ENCODE peak calls at places on chromosome 7, in ten cellular contexts. W, R, A, H, O, V, K, U, Y and X are unnamed samples.

GRCh38 chr7:4612939-4613841 is 68.9 kb upstream of the FOXK1 start:
- DNase-seq in W (peak), R (peak), A (no peak), H (peak), O (peak), V (no peak), K (no peak), U (peak), Y (no peak), X (no peak)

GRCh38 chr7:112411186-112411795 is 39.0 kb upstream of the IFRD1 start:
- DNase-seq in W (no peak), R (peak), A (no peak), H (peak), O (peak), V (no peak), K (no peak), U (peak), Y (no peak), X (no peak)

GRCh38 chr7:18610331-18610948 is 114.9 kb downstream of the HDAC9 start:
- DNase-seq in W (no peak), R (no peak), A (peak), H (peak), O (no peak), V (no peak), K (peak), U (peak), Y (peak), X (no peak)

GRCh38 chr7:22375359-22376048 is 18.6 kb upstream of the RAPGEF5 start:
- DNase-seq in W (no peak), R (no peak), A (no peak), H (peak), O (no peak), V (no peak), K (no peak), U (no peak), Y (no peak), X (no peak)

GRCh38 chr7:47392241-47392759 is 189.6 kb downstream of the TNS3 start:
- DNase-seq in W (peak), R (peak), A (no peak), H (peak), O (no peak), V (peak), K (peak), U (peak), Y (no peak), X (no peak)

GRCh38 chr7:98569606-98570337 is 47.3 kb upstream of the NPTX2 start:
- DNase-seq in W (peak), R (no peak), A (no peak), H (no peak), O (peak), V (no peak), K (no peak), U (no peak), Y (no peak), X (no peak)

GRCh38 chr7:130037703-130038102 is 13.5 kb downstream of the ZC3HC1 start:
- DNase-seq in W (no peak), R (no peak), A (no peak), H (peak), O (no peak), V (no peak), K (no peak), U (peak), Y (no peak), X (no peak)

GRCh38 chr7:80542398-80542797 is 30.5 kb upstream of the GNAT3 start:
- DNase-seq in W (no peak), R (no peak), A (no peak), H (peak), O (no peak), V (no peak), K (no peak), U (peak), Y (no peak), X (no peak)

GRCh38 chr7:116571037-116571436 is 46.2 kb downstream of the CAV1 start:
- DNase-seq in W (no peak), R (no peak), A (no peak), H (peak), O (no peak), V (no peak), K (no peak), U (peak), Y (no peak), X (no peak)

GRCh38 chr7:369476-369980 is 79.6 kb downstream of the FOXL3 start:
- DNase-seq in W (peak), R (no peak), A (no peak), H (no peak), O (peak), V (peak), K (no peak), U (no peak), Y (no peak), X (no peak)

GRCh38 chr7:135206887-135207738 is 4.2 kb downstream of the WDR91 start:
- DNase-seq in W (no peak), R (no peak), A (no peak), H (no peak), O (no peak), V (no peak), K (no peak), U (no peak), Y (peak), X (no peak)

GRCh38 chr7:69796421-69796820 is 198.1 kb downstream of the AUTS2 start:
- DNase-seq in W (no peak), R (no peak), A (no peak), H (peak), O (no peak), V (no peak), K (no peak), U (no peak), Y (no peak), X (no peak)

GRCh38 chr7:260441-261281 is 29.3 kb upstream of the FOXL3 start:
- DNase-seq in W (no peak), R (no peak), A (no peak), H (no peak), O (peak), V (peak), K (no peak), U (no peak), Y (no peak), X (no peak)

GRCh38 chr7:19567011-19567410 is 141.8 kb downstream of the POLR1F start:
- DNase-seq in W (no peak), R (no peak), A (no peak), H (no peak), O (no peak), V (no peak), K (no peak), U (no peak), Y (no peak), X (no peak)

GRCh38 chr7:95066736-95067530 is 159.5 kb downstream of the PPP1R9A start:
- DNase-seq in W (no peak), R (no peak), A (no peak), H (no peak), O (no peak), V (no peak), K (no peak), U (peak), Y (no peak), X (no peak)

GRCh38 chr7:138814806-138815332 is 16.9 kb upstream of the ATP6V0A4 start:
- DNase-seq in W (no peak), R (no peak), A (no peak), H (no peak), O (no peak), V (no peak), K (no peak), U (peak), Y (no peak), X (no peak)

GRCh38 chr7:99928994-99929729 is at the start of gene GJC3:
- DNase-seq in W (peak), R (peak), A (peak), H (peak), O (peak), V (peak), K (peak), U (peak), Y (peak), X (no peak)

GRCh38 chr7:157442993-157443831 is 106.4 kb downstream of the DNAJB6 start:
- DNase-seq in W (peak), R (no peak), A (no peak), H (no peak), O (no peak), V (peak), K (no peak), U (no peak), Y (no peak), X (no peak)

GRCh38 chr7:74012842-74013249 is 15.1 kb upstream of the ELN start:
- DNase-seq in W (no peak), R (peak), A (no peak), H (no peak), O (no peak), V (no peak), K (no peak), U (no peak), Y (peak), X (no peak)

GRCh38 chr7:106839511-106839910 is 25.6 kb upstream of the PIK3CG start:
- DNase-seq in W (no peak), R (no peak), A (no peak), H (no peak), O (no peak), V (no peak), K (no peak), U (no peak), Y (no peak), X (no peak)

GRCh38 chr7:18386590-18386989 is 109.0 kb upstream of the HDAC9 start:
- DNase-seq in W (no peak), R (no peak), A (no peak), H (peak), O (no peak), V (no peak), K (no peak), U (no peak), Y (no peak), X (no peak)

GRCh38 chr7:127713758-127714157 is 61.8 kb downstream of the SND1 start:
- DNase-seq in W (no peak), R (no peak), A (no peak), H (no peak), O (no peak), V (no peak), K (peak), U (no peak), Y (no peak), X (no peak)

GRCh38 chr7:158832994-158833393 is 3.7 kb upstream of the ESYT2 start:
- DNase-seq in W (no peak), R (no peak), A (no peak), H (no peak), O (no peak), V (no peak), K (no peak), U (no peak), Y (no peak), X (no peak)

GRCh38 chr7:129522088-129522970 is 20.0 kb downstream of the SMKR1 start:
- DNase-seq in W (no peak), R (no peak), A (peak), H (no peak), O (no peak), V (no peak), K (no peak), U (peak), Y (no peak), X (no peak)

GRCh38 chr7:32506266-32507054 is 11.2 kb downstream of the AVL9 start:
- DNase-seq in W (no peak), R (no peak), A (no peak), H (peak), O (no peak), V (no peak), K (no peak), U (peak), Y (no peak), X (no peak)

GRCh38 chr7:34299066-34299465 is 359.0 kb upstream of the NPSR1 start:
- DNase-seq in W (no peak), R (no peak), A (no peak), H (no peak), O (no peak), V (no peak), K (no peak), U (peak), Y (no peak), X (no peak)

GRCh38 chr7:139915864-139916716 is 87.0 kb downstream of the TBXAS1 start:
- DNase-seq in W (no peak), R (peak), A (no peak), H (peak), O (peak), V (no peak), K (peak), U (peak), Y (peak), X (no peak)

GRCh38 chr7:14639801-14640200 is 262.8 kb downstream of the DGKB start:
- DNase-seq in W (no peak), R (no peak), A (no peak), H (no peak), O (no peak), V (no peak), K (no peak), U (no peak), Y (no peak), X (no peak)

GRCh38 chr7:31910191-31910590 is 160.0 kb downstream of the PDE1C start:
- DNase-seq in W (no peak), R (no peak), A (no peak), H (peak), O (no peak), V (no peak), K (no peak), U (no peak), Y (no peak), X (no peak)

GRCh38 chr7:12731775-12732174 is 44.3 kb downstream of the ARL4A start:
- DNase-seq in W (no peak), R (no peak), A (no peak), H (no peak), O (no peak), V (no peak), K (no peak), U (no peak), Y (no peak), X (no peak)

GRCh38 chr7:155007947-155008346 is 5.0 kb upstream of the PAXIP1 start:
- DNase-seq in W (no peak), R (no peak), A (no peak), H (peak), O (no peak), V (no peak), K (no peak), U (peak), Y (no peak), X (no peak)

GRCh38 chr7:134891262-134892001 is 94.9 kb upstream of the AGBL3 start:
- DNase-seq in W (peak), R (peak), A (peak), H (peak), O (peak), V (peak), K (peak), U (peak), Y (no peak), X (peak)

GRCh38 chr7:120931243-120931642 is 19.3 kb upstream of the ING3 start:
- DNase-seq in W (no peak), R (no peak), A (no peak), H (no peak), O (no peak), V (no peak), K (no peak), U (no peak), Y (no peak), X (no peak)

GRCh38 chr7:129612112-129613015 is 844 bp downstream of the NRF1 start:
- DNase-seq in W (peak), R (peak), A (no peak), H (peak), O (peak), V (peak), K (peak), U (peak), Y (no peak), X (no peak)

GRCh38 chr7:103797647-103798307 is 191.7 kb downstream of the RELN start:
- DNase-seq in W (no peak), R (no peak), A (no peak), H (no peak), O (no peak), V (no peak), K (no peak), U (no peak), Y (no peak), X (no peak)

GRCh38 chr7:101094791-101095375 is 9.6 kb downstream of the TRIM56 start:
- DNase-seq in W (peak), R (no peak), A (peak), H (peak), O (peak), V (no peak), K (peak), U (peak), Y (no peak), X (no peak)
- TF ChIP-seq CTCF in W (no peak), R (peak), A (peak), H (peak), O (peak), V (peak), K (peak), U (peak), Y (peak), X (peak)

DNA sequence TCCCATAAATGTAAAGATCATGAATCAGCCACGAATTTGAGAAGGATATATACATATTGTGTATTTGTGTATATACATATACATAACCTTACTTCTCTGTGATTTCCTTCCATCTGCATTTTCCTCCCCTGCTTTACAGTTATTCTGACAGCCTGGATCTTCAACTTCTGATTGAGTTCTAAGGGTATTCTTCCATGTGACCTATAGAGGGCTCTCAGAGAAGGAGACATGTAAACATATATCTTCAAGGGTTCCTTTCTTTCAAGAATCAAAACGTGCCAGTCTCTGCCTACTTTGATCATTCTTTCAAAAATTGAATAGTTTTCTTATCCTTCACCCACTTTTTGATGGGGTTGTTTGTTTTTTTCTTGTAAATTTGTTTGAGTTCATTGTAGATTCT is 453.7 kb upstream of the POT1 start:
- DNase-seq in W (no peak), R (no peak), A (no peak), H (no peak), O (no peak), V (no peak), K (no peak), U (no peak), Y (no peak), X (no peak)
- TF ChIP-seq CTCF in W (no peak), R (no peak), A (no peak), H (no peak), O (no peak), V (no peak), K (no peak), U (no peak), Y (peak), X (peak)

DNA sequence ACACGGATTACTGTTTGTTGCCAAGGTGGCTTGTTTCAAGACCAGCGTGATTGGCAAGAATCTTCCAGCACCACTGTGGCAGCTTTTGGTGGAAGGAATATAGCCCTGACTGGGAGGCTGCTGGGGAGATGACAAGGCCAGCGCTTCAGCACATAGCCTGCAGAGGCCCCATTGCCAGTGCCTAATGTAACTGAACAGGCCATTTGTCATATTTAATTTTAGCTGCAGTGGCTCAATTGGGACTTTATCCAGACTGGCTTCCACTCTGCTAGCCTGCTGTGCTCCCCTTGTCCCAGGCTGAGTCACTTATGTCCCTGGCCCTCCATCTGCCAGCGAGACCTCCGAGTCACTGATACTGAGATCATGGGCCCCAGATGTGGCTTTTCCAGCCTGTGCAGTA is 483.1 kb downstream of the GALNT17 start:
- DNase-seq in W (no peak), R (peak), A (no peak), H (no peak), O (no peak), V (no peak), K (no peak), U (no peak), Y (no peak), X (no peak)
- TF ChIP-seq CTCF in W (no peak), R (peak), A (no peak), H (no peak), O (no peak), V (no peak), K (no peak), U (no peak), Y (no peak), X (no peak)

GRCh38 chr7:44086627-44087026 is 4.3 kb upstream of the POLM start:
- DNase-seq in W (no peak), R (no peak), A (no peak), H (no peak), O (no peak), V (no peak), K (no peak), U (no peak), Y (no peak), X (no peak)

GRCh38 chr7:44083796-44084195 is 1.5 kb upstream of the POLM start:
- DNase-seq in W (no peak), R (no peak), A (no peak), H (no peak), O (no peak), V (no peak), K (no peak), U (no peak), Y (no peak), X (no peak)

GRCh38 chr7:44084695-44085094 is 2.4 kb upstream of the POLM start:
- DNase-seq in W (no peak), R (no peak), A (no peak), H (peak), O (no peak), V (no peak), K (no peak), U (peak), Y (no peak), X (no peak)

GRCh38 chr7:44087914-44088838 is 5.8 kb upstream of the POLM start:
- DNase-seq in W (peak), R (peak), A (no peak), H (peak), O (no peak), V (no peak), K (peak), U (peak), Y (no peak), X (no peak)

GRCh38 chr7:44085549-44085948 is 3.2 kb upstream of the POLM start:
- DNase-seq in W (no peak), R (no peak), A (no peak), H (no peak), O (no peak), V (no peak), K (no peak), U (no peak), Y (no peak), X (no peak)
- TF ChIP-seq CTCF in W (no peak), R (no peak), A (no peak), H (no peak), O (no peak), V (no peak), K (no peak), U (peak), Y (peak), X (no peak)

GRCh38 chr7:101669307-101669706 is 40.2 kb upstream of the MYL10 start:
- DNase-seq in W (no peak), R (no peak), A (no peak), H (no peak), O (no peak), V (no peak), K (no peak), U (no peak), Y (no peak), X (no peak)
- TF ChIP-seq CTCF in W (no peak), R (no peak), A (no peak), H (peak), O (peak), V (no peak), K (no peak), U (peak), Y (no peak), X (peak)